ENCODE peak calls at places on chromosomes 2 and 18, in four cellular contexts. S is HepG2, N is GM12878, V is K562. P is an unnamed sample.

GRCh38 chr2:38722271-38723115 is 28.7 kb downstream of the SRSF7 start:
- DNase-seq in S (no peak), N (no peak), V (no peak), P (no peak)

GRCh38 chr2:70835643-70836042 is at the start of gene CD207:
- DNase-seq in S (no peak), N (no peak), V (peak), P (no peak)

GRCh38 chr2:68317971-68318685 is 1.6 kb downstream of the CNRIP1 start:
- DNase-seq in S (no peak), N (no peak), V (no peak), P (peak)

GRCh38 chr2:37800176-37800835 is 124.8 kb upstream of the RMDN2 start:
- DNase-seq in S (no peak), N (no peak), V (no peak), P (no peak)

GRCh38 chr2:81276595-81276994 is 972.0 kb upstream of the LRRTM1 start:
- DNase-seq in S (no peak), N (no peak), V (no peak), P (no peak)

GRCh38 chr18:63844254-63844653 is 43.3 kb upstream of the SERPINB2 start:
- DNase-seq in S (no peak), N (no peak), V (no peak), P (peak)

GRCh38 chr2:216388046-216388884 is 16.0 kb upstream of the MARCHF4 start:
- DNase-seq in S (no peak), N (peak), V (no peak), P (no peak)

GRCh38 chr2:63424329-63425078 is 163.8 kb downstream of the WDPCP start:
- DNase-seq in S (peak), N (no peak), V (peak), P (peak)

GRCh38 chr2:16537347-16537746 is 128.3 kb downstream of the CYRIA start:
- DNase-seq in S (no peak), N (no peak), V (no peak), P (no peak)

GRCh38 chr18:12376034-12376717 is 851 bp downstream of the AFG3L2 start:
- DNase-seq in S (peak), N (no peak), V (no peak), P (peak)

GRCh38 chr2:239957681-239958181 is 67.4 kb downstream of the NDUFA10 start:
- DNase-seq in S (no peak), N (no peak), V (no peak), P (no peak)

GRCh38 chr2:241020629-241021190 is 22.3 kb downstream of the SNED1 start:
- DNase-seq in S (no peak), N (no peak), V (no peak), P (no peak)

GRCh38 chr18:79952457-79952995 is 1.1 kb upstream of the SLC66A2 start:
- DNase-seq in S (no peak), N (no peak), V (no peak), P (no peak)

GRCh38 chr2:135258193-135258592 is 206.1 kb downstream of the RAB3GAP1 start:
- DNase-seq in S (no peak), N (no peak), V (no peak), P (peak)

GRCh38 chr2:191501390-191502168 is 176.4 kb upstream of the NABP1 start:
- DNase-seq in S (peak), N (no peak), V (no peak), P (no peak)

GRCh38 chr18:5451130-5451529 is 92.7 kb downstream of the EPB41L3 start:
- DNase-seq in S (no peak), N (no peak), V (no peak), P (no peak)

GRCh38 chr2:120850551-120850950 is 114.9 kb downstream of the GLI2 start:
- DNase-seq in S (no peak), N (no peak), V (no peak), P (no peak)

GRCh38 chr2:232013701-232014353 is 52.3 kb downstream of the DIS3L2 start:
- DNase-seq in S (no peak), N (peak), V (no peak), P (no peak)

GRCh38 chr2:189149981-189150380 is 29.6 kb downstream of the COL5A2 start:
- DNase-seq in S (no peak), N (no peak), V (no peak), P (no peak)

GRCh38 chr18:13425357-13426095 is 207.0 kb downstream of the LDLRAD4 start:
- DNase-seq in S (no peak), N (no peak), V (no peak), P (no peak)

GRCh38 chr18:75874401-75875093 is 447.0 kb upstream of the SMIM21 start:
- DNase-seq in S (no peak), N (no peak), V (no peak), P (no peak)

GRCh38 chr18:58400337-58400885 is 228.5 kb downstream of the ALPK2 start:
- DNase-seq in S (no peak), N (no peak), V (no peak), P (no peak)

GRCh38 chr2:105798595-105798994 is 53.9 kb downstream of the NCK2 start:
- DNase-seq in S (no peak), N (no peak), V (no peak), P (no peak)

GRCh38 chr2:117058366-117058765 is 756.1 kb upstream of the DDX18 start:
- DNase-seq in S (no peak), N (peak), V (no peak), P (no peak)

GRCh38 chr2:158923180-158923594 is 45.3 kb upstream of the TANC1 start:
- DNase-seq in S (no peak), N (no peak), V (no peak), P (peak)

GRCh38 chr18:12048827-12049175 is 44.8 kb upstream of the ANKRD62 start:
- DNase-seq in S (no peak), N (no peak), V (no peak), P (no peak)

GRCh38 chr2:113233593-113234550 is 44.8 kb downstream of the PAX8 start:
- DNase-seq in S (peak), N (no peak), V (peak), P (no peak)

GRCh38 chr2:88671786-88672427 is 19.6 kb upstream of the RPIA start:
- DNase-seq in S (peak), N (no peak), V (peak), P (peak)

GRCh38 chr2:2014251-2014761 is 270.0 kb upstream of the PXDN start:
- DNase-seq in S (no peak), N (no peak), V (no peak), P (no peak)

GRCh38 chr2:71742953-71743601 is 289.7 kb downstream of the DYSF start:
- DNase-seq in S (no peak), N (no peak), V (peak), P (no peak)

GRCh38 chr2:130810490-130810889 is 26.2 kb upstream of the ARHGEF4 start:
- DNase-seq in S (no peak), N (no peak), V (no peak), P (no peak)

GRCh38 chr2:127176371-127177311 is 43.5 kb downstream of the CYP27C1 start:
- DNase-seq in S (no peak), N (no peak), V (no peak), P (peak)

GRCh38 chr2:105450495-105450894 is 51.6 kb upstream of the FHL2 start:
- DNase-seq in S (no peak), N (no peak), V (no peak), P (no peak)

GRCh38 chr2:188345439-188345838 is 53.8 kb downstream of the GULP1 start:
- DNase-seq in S (no peak), N (no peak), V (no peak), P (no peak)

GRCh38 chr18:51569561-51569960 is 372.1 kb upstream of the MEX3C start:
- DNase-seq in S (no peak), N (no peak), V (no peak), P (no peak)

GRCh38 chr18:21191596-21192307 is 50.3 kb upstream of the GREB1L start:
- DNase-seq in S (peak), N (no peak), V (peak), P (peak)

DNA sequence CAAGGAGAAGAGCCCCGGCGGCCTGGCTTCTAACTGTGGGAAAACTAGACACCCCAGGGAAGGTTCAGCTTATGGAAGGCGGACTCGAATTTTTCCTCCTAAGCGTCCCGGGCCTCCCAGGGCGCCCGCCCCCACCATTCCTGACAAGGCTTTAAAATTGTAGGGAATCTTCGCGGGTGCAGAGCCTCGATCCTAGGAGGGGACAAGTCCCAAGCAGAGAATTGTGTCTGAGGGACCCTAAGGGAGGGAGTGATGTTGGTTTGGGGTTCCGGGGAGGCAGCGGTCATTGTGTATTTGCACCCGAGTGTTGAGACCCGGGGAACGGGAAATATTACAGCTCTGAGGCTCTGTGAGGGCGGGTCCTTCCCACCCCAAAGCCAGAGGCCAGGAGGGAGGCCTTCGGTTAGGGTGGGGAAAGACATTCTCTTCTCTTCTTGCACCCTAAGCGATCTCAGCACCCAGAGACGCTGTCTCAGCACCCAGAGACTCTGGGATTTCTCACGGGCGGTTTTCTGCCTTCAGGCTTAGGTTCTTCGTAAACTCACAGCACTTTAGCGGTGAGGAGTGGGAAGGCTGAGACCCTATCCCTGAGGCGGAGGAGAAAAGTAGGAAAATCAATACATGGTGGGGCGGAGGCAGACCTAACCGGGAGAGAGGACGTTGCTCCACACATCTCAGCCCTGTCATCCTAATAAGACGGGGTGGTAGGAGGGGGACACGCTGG is 7.6 kb downstream of the OSR1 start:
- DNase-seq in S (no peak), N (no peak), V (no peak), P (no peak)
- H2AFZ ChIP-seq in S (no peak), N (no peak), V (no peak), P (peak)

GRCh38 chr18:22559414-22560282 is 141.9 kb upstream of the CTAGE1 start:
- DNase-seq in S (peak), N (no peak), V (peak), P (peak)
- TF ChIP-seq JUNB in S (no peak), N (no peak), V (no peak), P (no peak)

GRCh38 chr2:136404925-136405324 is 287.0 kb upstream of the CXCR4 start:
- DNase-seq in S (no peak), N (no peak), V (no peak), P (no peak)
- H3K4me3 ChIP-seq in S (no peak), N (no peak), V (no peak), P (no peak)

GRCh38 chr2:172740871-172741270 is 5.2 kb downstream of the RAPGEF4 start:
- DNase-seq in S (no peak), N (no peak), V (no peak), P (no peak)

GRCh38 chr2:172735646-172736418 is at the start of gene RAPGEF4:
- DNase-seq in S (no peak), N (no peak), V (peak), P (peak)

GRCh38 chr2:172739651-172740050 is 4.0 kb downstream of the RAPGEF4 start:
- DNase-seq in S (no peak), N (no peak), V (no peak), P (no peak)

GRCh38 chr2:172736419-172737174 is 952 bp downstream of the RAPGEF4 start:
- DNase-seq in S (no peak), N (no peak), V (no peak), P (peak)

DNA sequence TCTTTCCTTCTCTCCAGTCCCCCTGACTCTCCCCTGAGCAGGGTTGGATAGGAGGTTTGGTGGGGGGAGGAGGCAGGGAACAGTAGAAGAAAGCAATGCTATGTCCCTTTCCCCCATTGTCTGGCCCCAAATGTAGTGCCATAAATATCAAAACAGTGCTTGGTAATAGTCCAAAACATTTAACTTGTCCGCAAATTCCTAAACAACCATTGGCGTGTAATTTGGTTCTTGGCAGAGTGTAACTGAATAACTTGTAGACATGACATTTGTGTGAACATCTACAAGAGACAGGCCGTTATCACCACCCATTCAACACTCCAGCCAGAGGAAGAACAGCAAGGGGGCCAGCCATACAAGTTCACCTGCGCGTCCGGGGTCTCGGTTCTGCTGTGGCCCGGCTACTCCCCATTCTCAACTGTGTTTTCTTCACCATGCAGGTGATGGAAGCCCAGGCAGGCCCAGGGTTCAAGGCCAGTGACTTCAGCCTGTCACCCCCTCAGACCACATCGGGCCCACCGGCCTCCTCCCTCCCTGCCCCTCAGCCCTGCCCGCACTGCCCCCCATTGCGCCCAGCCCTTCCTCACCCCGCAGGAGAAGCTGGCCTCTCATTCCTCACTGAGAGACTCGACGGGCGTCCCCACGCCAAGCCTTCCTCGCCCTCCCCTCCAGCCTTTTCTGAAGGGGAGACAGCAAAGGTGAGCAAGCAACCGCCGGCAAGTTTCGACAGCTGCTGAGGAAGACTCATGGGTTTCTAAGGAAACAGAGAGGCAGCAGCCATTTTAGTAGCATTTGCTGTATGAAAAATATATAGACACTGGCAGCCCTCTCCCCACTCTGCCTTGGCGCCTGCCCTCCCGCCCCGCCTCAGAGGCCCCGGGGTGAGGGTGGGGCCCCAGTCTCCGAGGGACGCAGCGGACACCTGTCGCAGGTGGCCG is 667 bp upstream of the RAPGEF4 start:
- DNase-seq in S (no peak), N (no peak), V (no peak), P (peak)
- H2AFZ ChIP-seq in S (no peak), N (no peak), V (no peak), P (peak)

GRCh38 chr2:203835420-203835819 is 32.2 kb upstream of the CTLA4 start:
- DNase-seq in S (no peak), N (no peak), V (no peak), P (no peak)
- TF ChIP-seq JUNB in S (no peak), N (no peak), V (no peak), P (no peak)

P was measured in GM23338.